ENCODE peak calls at places on chromosomes 6 and 20, in eight cellular contexts. One of them, this sample, is unnamed.

GRCh38 chr6:4801491-4802118 is 25.4 kb downstream of the CDYL start:
- DNase-seq in left lung: no peak
- DNase-seq in left ventricle myocardium inferior: no peak
- DNase-seq in mucosa of descending colon: no peak
- DNase-seq in ascending aorta: no peak
- DNase-seq in neural progenitor cell: no peak
- DNase-seq in CD8-positive, alpha-beta memory T cell: no peak
- DNase-seq in kidney: no peak
- DNase-seq in this sample: no peak

GRCh38 chr6:102223942-102224341 is 830.4 kb downstream of the GRIK2 start:
- DNase-seq in ascending aorta: no peak
- DNase-seq in CD8-positive, alpha-beta memory T cell: no peak
- DNase-seq in kidney: no peak
- DNase-seq in left lung: no peak
- DNase-seq in left ventricle myocardium inferior: no peak
- DNase-seq in mucosa of descending colon: no peak
- DNase-seq in neural progenitor cell: no peak
- DNase-seq in this sample: no peak

GRCh38 chr6:144897441-144897921 is 612.3 kb downstream of the UTRN start:
- DNase-seq in neural progenitor cell: no peak
- DNase-seq in CD8-positive, alpha-beta memory T cell: no peak
- DNase-seq in kidney: no peak
- DNase-seq in left lung: no peak
- DNase-seq in ascending aorta: no peak
- DNase-seq in mucosa of descending colon: no peak
- DNase-seq in left ventricle myocardium inferior: no peak
- DNase-seq in this sample: no peak

GRCh38 chr6:52305948-52306767 is 21.6 kb upstream of the MCM3 start:
- DNase-seq in mucosa of descending colon: no peak
- DNase-seq in kidney: no peak
- DNase-seq in ascending aorta: no peak
- DNase-seq in left ventricle myocardium inferior: no peak
- DNase-seq in left lung: no peak
- DNase-seq in neural progenitor cell: no peak
- DNase-seq in CD8-positive, alpha-beta memory T cell: no peak
- DNase-seq in this sample: no peak

GRCh38 chr20:5222919-5223634 is 93.7 kb downstream of the PROKR2 start:
- DNase-seq in ascending aorta: no peak
- DNase-seq in kidney: no peak
- DNase-seq in left lung: peak; percentile 58
- DNase-seq in CD8-positive, alpha-beta memory T cell: peak; percentile 29
- DNase-seq in left ventricle myocardium inferior: peak; percentile 27
- DNase-seq in neural progenitor cell: peak; percentile 78
- DNase-seq in mucosa of descending colon: no peak
- DNase-seq in this sample: peak; percentile 67

GRCh38 chr20:45798935-45799642 is 7.3 kb downstream of the DNTTIP1 start:
- DNase-seq in left lung: no peak
- DNase-seq in CD8-positive, alpha-beta memory T cell: peak; percentile 48
- DNase-seq in mucosa of descending colon: no peak
- DNase-seq in kidney: no peak
- DNase-seq in neural progenitor cell: peak; percentile 67
- DNase-seq in ascending aorta: no peak
- DNase-seq in left ventricle myocardium inferior: no peak
- DNase-seq in this sample: peak; percentile 53

GRCh38 chr20:18263723-18264122 is 24.6 kb upstream of the ZNF133 start:
- DNase-seq in left lung: no peak
- DNase-seq in left ventricle myocardium inferior: no peak
- DNase-seq in neural progenitor cell: no peak
- DNase-seq in CD8-positive, alpha-beta memory T cell: no peak
- DNase-seq in ascending aorta: no peak
- DNase-seq in mucosa of descending colon: no peak
- DNase-seq in kidney: no peak
- DNase-seq in this sample: no peak

GRCh38 chr20:5395932-5396727 is 79.4 kb upstream of the PROKR2 start:
- DNase-seq in kidney: no peak
- DNase-seq in CD8-positive, alpha-beta memory T cell: no peak
- DNase-seq in mucosa of descending colon: no peak
- DNase-seq in left lung: no peak
- DNase-seq in ascending aorta: no peak
- DNase-seq in left ventricle myocardium inferior: no peak
- DNase-seq in neural progenitor cell: no peak
- DNase-seq in this sample: no peak

GRCh38 chr20:50335105-50335504 is 144.5 kb downstream of the CEBPB start:
- DNase-seq in neural progenitor cell: peak; percentile 71
- DNase-seq in left lung: no peak
- DNase-seq in CD8-positive, alpha-beta memory T cell: no peak
- DNase-seq in ascending aorta: no peak
- DNase-seq in left ventricle myocardium inferior: no peak
- DNase-seq in kidney: no peak
- DNase-seq in mucosa of descending colon: no peak
- DNase-seq in this sample: no peak

GRCh38 chr6:89985744-89986493 is 91.7 kb downstream of the GJA10 start:
- DNase-seq in left ventricle myocardium inferior: no peak
- DNase-seq in left lung: no peak
- DNase-seq in ascending aorta: no peak
- DNase-seq in neural progenitor cell: peak; percentile 69
- DNase-seq in mucosa of descending colon: no peak
- DNase-seq in kidney: no peak
- DNase-seq in CD8-positive, alpha-beta memory T cell: no peak
- DNase-seq in this sample: no peak

GRCh38 chr20:48350291-48350988 is 477.4 kb downstream of the PREX1 start:
- DNase-seq in neural progenitor cell: peak; percentile 62
- DNase-seq in left lung: no peak
- DNase-seq in CD8-positive, alpha-beta memory T cell: no peak
- DNase-seq in kidney: no peak
- DNase-seq in left ventricle myocardium inferior: no peak
- DNase-seq in ascending aorta: no peak
- DNase-seq in mucosa of descending colon: no peak
- DNase-seq in this sample: no peak

GRCh38 chr6:26197736-26198625 is 110.8 kb downstream of the HFE start:
- DNase-seq in left ventricle myocardium inferior: no peak
- DNase-seq in kidney: peak; percentile 69
- DNase-seq in CD8-positive, alpha-beta memory T cell: no peak
- DNase-seq in mucosa of descending colon: peak; percentile 83
- DNase-seq in left lung: no peak
- DNase-seq in neural progenitor cell: peak; percentile 46
- DNase-seq in ascending aorta: no peak
- DNase-seq in this sample: no peak

GRCh38 chr20:25087186-25087929 is 5.4 kb upstream of the VSX1 start:
- DNase-seq in ascending aorta: no peak
- DNase-seq in left lung: no peak
- DNase-seq in mucosa of descending colon: no peak
- DNase-seq in neural progenitor cell: no peak
- DNase-seq in left ventricle myocardium inferior: no peak
- DNase-seq in CD8-positive, alpha-beta memory T cell: no peak
- DNase-seq in kidney: no peak
- DNase-seq in this sample: no peak

GRCh38 chr6:107731422-107732319 is 92.4 kb downstream of the SCML4 start:
- DNase-seq in left lung: no peak
- DNase-seq in mucosa of descending colon: peak; percentile 63
- DNase-seq in ascending aorta: no peak
- DNase-seq in CD8-positive, alpha-beta memory T cell: no peak
- DNase-seq in kidney: no peak
- DNase-seq in left ventricle myocardium inferior: no peak
- DNase-seq in neural progenitor cell: no peak
- DNase-seq in this sample: no peak

GRCh38 chr6:111920581-111920980 is 47.3 kb upstream of the FYN start:
- DNase-seq in mucosa of descending colon: no peak
- DNase-seq in CD8-positive, alpha-beta memory T cell: no peak
- DNase-seq in neural progenitor cell: peak; percentile 7
- DNase-seq in kidney: no peak
- DNase-seq in ascending aorta: no peak
- DNase-seq in left ventricle myocardium inferior: no peak
- DNase-seq in left lung: no peak
- DNase-seq in this sample: no peak

GRCh38 chr6:11241793-11242201 is 9.3 kb upstream of the NEDD9 start:
- DNase-seq in mucosa of descending colon: peak; percentile 51
- DNase-seq in left ventricle myocardium inferior: peak; percentile 36
- DNase-seq in neural progenitor cell: peak; percentile 90
- DNase-seq in left lung: peak; percentile 83
- DNase-seq in kidney: peak; percentile 82
- DNase-seq in CD8-positive, alpha-beta memory T cell: no peak
- DNase-seq in ascending aorta: no peak
- DNase-seq in this sample: peak; percentile 90

GRCh38 chr20:646868-647233 is 6.1 kb downstream of the SRXN1 start:
- DNase-seq in mucosa of descending colon: no peak
- DNase-seq in kidney: no peak
- DNase-seq in neural progenitor cell: no peak
- DNase-seq in ascending aorta: no peak
- DNase-seq in left ventricle myocardium inferior: no peak
- DNase-seq in left lung: no peak
- DNase-seq in CD8-positive, alpha-beta memory T cell: no peak
- DNase-seq in this sample: no peak

GRCh38 chr6:154041001-154041400 is 2.0 kb downstream of the OPRM1 start:
- DNase-seq in left lung: no peak
- DNase-seq in CD8-positive, alpha-beta memory T cell: no peak
- DNase-seq in mucosa of descending colon: no peak
- DNase-seq in left ventricle myocardium inferior: no peak
- DNase-seq in kidney: no peak
- DNase-seq in neural progenitor cell: no peak
- DNase-seq in ascending aorta: no peak
- DNase-seq in this sample: no peak

GRCh38 chr6:96014846-96015245 is 928 bp upstream of the FUT9 start:
- DNase-seq in left ventricle myocardium inferior: no peak
- DNase-seq in CD8-positive, alpha-beta memory T cell: no peak
- DNase-seq in neural progenitor cell: no peak
- DNase-seq in ascending aorta: no peak
- DNase-seq in left lung: no peak
- DNase-seq in kidney: no peak
- DNase-seq in mucosa of descending colon: no peak
- DNase-seq in this sample: no peak
- H3K4me3 ChIP-seq in left ventricle myocardium inferior: no peak overlapping the region
- H3K4me3 ChIP-seq in CD8-positive, alpha-beta memory T cell: no peak overlapping the region
- H3K4me3 ChIP-seq in neural progenitor cell: peak overlapping the region; percentile 59
- H3K4me3 ChIP-seq in ascending aorta: no peak overlapping the region
- H3K4me3 ChIP-seq in left lung: no peak overlapping the region
- H3K4me3 ChIP-seq in kidney: no peak overlapping the region
- H3K4me3 ChIP-seq in mucosa of descending colon: no peak overlapping the region
- H3K4me3 ChIP-seq in this sample: no peak overlapping the region

GRCh38 chr20:41126719-41127118 is 10.6 kb upstream of the PLCG1 start:
- DNase-seq in ascending aorta: no peak
- DNase-seq in left lung: no peak
- DNase-seq in kidney: no peak
- DNase-seq in left ventricle myocardium inferior: no peak
- DNase-seq in neural progenitor cell: no peak
- DNase-seq in CD8-positive, alpha-beta memory T cell: no peak
- DNase-seq in mucosa of descending colon: no peak
- DNase-seq in this sample: no peak

GRCh38 chr20:41121399-41121798 is 15.9 kb upstream of the PLCG1 start:
- DNase-seq in neural progenitor cell: no peak
- DNase-seq in left ventricle myocardium inferior: no peak
- DNase-seq in kidney: no peak
- DNase-seq in left lung: no peak
- DNase-seq in ascending aorta: no peak
- DNase-seq in mucosa of descending colon: no peak
- DNase-seq in CD8-positive, alpha-beta memory T cell: no peak
- DNase-seq in this sample: no peak

GRCh38 chr20:41123636-41124035 is 13.7 kb upstream of the PLCG1 start:
- DNase-seq in left ventricle myocardium inferior: no peak
- DNase-seq in CD8-positive, alpha-beta memory T cell: no peak
- DNase-seq in neural progenitor cell: no peak
- DNase-seq in kidney: no peak
- DNase-seq in left lung: no peak
- DNase-seq in ascending aorta: no peak
- DNase-seq in mucosa of descending colon: no peak
- DNase-seq in this sample: no peak

GRCh38 chr20:41125530-41126457 is 11.5 kb upstream of the PLCG1 start:
- DNase-seq in left lung: no peak
- DNase-seq in kidney: no peak
- DNase-seq in mucosa of descending colon: no peak
- DNase-seq in ascending aorta: no peak
- DNase-seq in neural progenitor cell: no peak
- DNase-seq in left ventricle myocardium inferior: no peak
- DNase-seq in CD8-positive, alpha-beta memory T cell: no peak
- DNase-seq in this sample: no peak

DNA sequence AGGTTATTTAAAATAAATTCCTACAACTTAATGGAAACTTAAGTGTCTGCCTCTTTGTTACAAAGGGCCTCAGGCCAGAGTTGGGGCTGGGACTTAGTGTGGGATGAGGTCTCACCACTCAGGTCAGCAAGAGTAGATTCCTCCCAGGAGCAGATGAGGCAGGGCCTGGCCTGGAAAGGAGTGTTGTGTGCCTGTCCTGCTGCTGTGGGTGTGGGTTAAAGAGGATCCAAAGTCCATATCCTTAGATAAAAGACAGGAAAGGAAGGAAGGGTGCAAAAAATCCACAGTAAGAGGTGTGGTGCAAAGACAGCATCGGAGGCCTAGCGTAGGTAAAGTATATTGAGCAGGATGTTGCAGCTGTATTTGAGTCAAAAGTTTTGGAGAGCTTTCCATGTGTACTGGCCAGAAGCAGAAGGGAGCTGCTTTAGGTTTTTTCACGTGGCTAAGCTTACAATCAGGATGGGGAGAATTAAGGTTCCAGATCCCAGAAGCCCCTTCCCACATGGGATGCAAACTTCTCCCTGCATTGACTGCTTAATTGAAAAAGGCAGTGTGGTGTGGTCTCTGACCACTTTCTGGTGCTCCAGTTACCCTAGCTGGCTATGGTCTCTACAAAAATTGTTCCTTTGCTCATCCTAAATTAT is 12.8 kb upstream of the PLCG1 start:
- DNase-seq in left lung: no peak
- DNase-seq in neural progenitor cell: no peak
- DNase-seq in kidney: no peak
- DNase-seq in left ventricle myocardium inferior: no peak
- DNase-seq in ascending aorta: no peak
- DNase-seq in CD8-positive, alpha-beta memory T cell: no peak
- DNase-seq in mucosa of descending colon: no peak
- DNase-seq in this sample: no peak
- H3K36me3 ChIP-seq in left lung: peaks cover 75% of the 10 kb centered on the region
- H3K36me3 ChIP-seq in neural progenitor cell: peaks cover 15% of the 10 kb centered on the region
- H3K36me3 ChIP-seq in kidney: peaks cover 47% of the 10 kb centered on the region
- H3K36me3 ChIP-seq in left ventricle myocardium inferior: peaks cover 57% of the 10 kb centered on the region
- H3K36me3 ChIP-seq in ascending aorta: peaks cover 35% of the 10 kb centered on the region
- H3K36me3 ChIP-seq in CD8-positive, alpha-beta memory T cell: peaks cover 28% of the 10 kb centered on the region
- H3K36me3 ChIP-seq in mucosa of descending colon: no peaks in the 10 kb centered on the region
- H3K36me3 ChIP-seq in this sample: peaks cover 72% of the 10 kb centered on the region

DNA sequence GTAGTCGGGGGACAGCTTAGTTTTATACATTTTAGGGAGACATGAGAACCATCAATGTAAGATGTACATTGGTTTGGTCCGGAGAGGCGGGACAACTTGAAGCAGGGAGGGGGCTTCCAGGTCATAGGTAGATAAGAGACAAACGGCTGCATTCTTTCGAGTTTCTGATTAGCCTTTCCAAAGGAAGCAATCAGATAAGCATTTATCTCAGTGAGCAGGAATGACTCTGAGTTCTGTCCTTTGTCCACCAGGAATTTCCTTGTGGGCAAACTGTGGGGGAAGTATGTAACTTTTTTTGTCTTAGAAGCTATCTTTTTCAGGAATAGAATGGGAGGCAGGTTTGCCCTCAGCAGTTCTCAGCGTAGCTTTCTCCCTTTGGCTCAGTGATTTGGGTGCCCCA is 1.4 kb downstream of the YTHDF1 start:
- DNase-seq in kidney: no peak
- DNase-seq in ascending aorta: no peak
- DNase-seq in left ventricle myocardium inferior: no peak
- DNase-seq in left lung: no peak
- DNase-seq in CD8-positive, alpha-beta memory T cell: no peak
- DNase-seq in mucosa of descending colon: no peak
- DNase-seq in neural progenitor cell: no peak
- DNase-seq in this sample: no peak
- H3K4me3 ChIP-seq in kidney: no peak overlapping the region
- H3K4me3 ChIP-seq in ascending aorta: no peak overlapping the region
- H3K4me3 ChIP-seq in left ventricle myocardium inferior: peak overlapping the region; percentile 94
- H3K4me3 ChIP-seq in left lung: peak overlapping the region; percentile 91
- H3K4me3 ChIP-seq in CD8-positive, alpha-beta memory T cell: peak overlapping the region; percentile 88
- H3K4me3 ChIP-seq in mucosa of descending colon: no peak overlapping the region
- H3K4me3 ChIP-seq in neural progenitor cell: no peak overlapping the region
- H3K4me3 ChIP-seq in this sample: peak overlapping the region; percentile 76

GRCh38 chr6:693737-694038 is 749 bp upstream of the EXOC2 start:
- DNase-seq in CD8-positive, alpha-beta memory T cell: no peak
- DNase-seq in left ventricle myocardium inferior: no peak
- DNase-seq in left lung: no peak
- DNase-seq in ascending aorta: no peak
- DNase-seq in kidney: no peak
- DNase-seq in neural progenitor cell: no peak
- DNase-seq in mucosa of descending colon: no peak
- DNase-seq in this sample: no peak
- H3K36me3 ChIP-seq in CD8-positive, alpha-beta memory T cell: no peaks in the 10 kb centered on the region
- H3K36me3 ChIP-seq in left ventricle myocardium inferior: peaks cover 3% of the 10 kb centered on the region
- H3K36me3 ChIP-seq in left lung: no peaks in the 10 kb centered on the region
- H3K36me3 ChIP-seq in ascending aorta: no peaks in the 10 kb centered on the region
- H3K36me3 ChIP-seq in kidney: no peaks in the 10 kb centered on the region
- H3K36me3 ChIP-seq in neural progenitor cell: no peaks in the 10 kb centered on the region
- H3K36me3 ChIP-seq in mucosa of descending colon: no peaks in the 10 kb centered on the region
- H3K36me3 ChIP-seq in this sample: peaks cover 3% of the 10 kb centered on the region